ENCODE peak calls at places on chromosomes 12 and 14, in four cellular contexts. L is K562, K is HepG2, J is H1. V is an unnamed sample.
A peak's percentile ranks its signal among the peaks of the same experiment; 100 is the strongest.

GRCh38 chr12:122147514-122148290 is 26.3 kb downstream of the IL31 start:
- DNase-seq in L (no peak), J (no peak), K (no peak), V (no peak)

GRCh38 chr14:105387530-105387922 is 10.8 kb upstream of the TEX22 start:
- DNase-seq in K (no peak), L (no peak), J (no peak), V (no peak)

GRCh38 chr12:104680506-104680905 is 223.8 kb downstream of the CHST11 start:
- DNase-seq in J (no peak), L (no peak), K (no peak), V (no peak)

GRCh38 chr12:82972624-82973023 is 285.9 kb downstream of the TMTC2 start:
- DNase-seq in J (no peak), K (no peak), L (no peak), V (no peak)

GRCh38 chr12:121800694-121801600 is 2.9 kb upstream of the SETD1B start:
- DNase-seq in J (no peak), L (peak; percentile 62), K (no peak), V (no peak)

GRCh38 chr12:58139894-58140293 is 198.5 kb downstream of the ATP23 start:
- DNase-seq in J (no peak), K (no peak), L (no peak), V (no peak)

GRCh38 chr12:130716918-130717306 is 813 bp upstream of the RIMBP2 start:
- DNase-seq in K (no peak), J (no peak), L (no peak), V (peak; percentile 40)

GRCh38 chr14:99612065-99612736 is 8.2 kb upstream of the CCDC85C start:
- DNase-seq in K (no peak), J (no peak), L (no peak), V (no peak)

GRCh38 chr12:52603314-52603713 is 2.1 kb upstream of the KRT72 start:
- DNase-seq in K (no peak), J (no peak), L (no peak), V (no peak)

GRCh38 chr12:78584695-78585094 is 279.9 kb upstream of the SYT1 start:
- DNase-seq in K (peak; percentile 6), J (peak; percentile 49), L (no peak), V (no peak)

GRCh38 chr14:30553311-30553989 is 5.5 kb upstream of the G2E3 start:
- DNase-seq in L (no peak), K (no peak), J (no peak), V (no peak)

GRCh38 chr12:107492393-107493134 is 193.0 kb upstream of the PWP1 start:
- DNase-seq in L (no peak), J (no peak), K (peak; percentile 40), V (no peak)

GRCh38 chr12:96075560-96075959 is 40.2 kb upstream of the LTA4H start:
- DNase-seq in L (no peak), J (no peak), K (no peak), V (no peak)

GRCh38 chr12:112738531-112738930 is 53.0 kb upstream of the RPH3A start:
- DNase-seq in L (no peak), K (no peak), J (no peak), V (no peak)

GRCh38 chr14:70698288-70698687 is 56.6 kb downstream of the TTC9 start:
- DNase-seq in L (peak; percentile 33), J (no peak), K (peak; percentile 29), V (no peak)

GRCh38 chr12:120649442-120650248 is 9.2 kb downstream of the CABP1 start:
- DNase-seq in J (no peak), L (no peak), K (no peak), V (no peak)

GRCh38 chr12:111143216-111143756 is 222.9 kb upstream of the MYL2 start:
- DNase-seq in K (no peak), J (no peak), L (no peak), V (no peak)

GRCh38 chr12:52246720-52247621 is 13.9 kb downstream of the KRT7 start:
- DNase-seq in J (no peak), K (peak; percentile 82), L (no peak), V (no peak)

GRCh38 chr14:77124345-77125274 is 17.0 kb downstream of the ZDHHC22 start:
- DNase-seq in L (peak; percentile 71), J (no peak), K (no peak), V (no peak)

GRCh38 chr14:103008768-103009342 is 48.5 kb downstream of the CDC42BPB start:
- DNase-seq in L (no peak), J (no peak), K (no peak), V (no peak)
- TF ChIP-seq HDAC6 in L (no peak), J (no peak), K (no peak), V (no peak)

DNA sequence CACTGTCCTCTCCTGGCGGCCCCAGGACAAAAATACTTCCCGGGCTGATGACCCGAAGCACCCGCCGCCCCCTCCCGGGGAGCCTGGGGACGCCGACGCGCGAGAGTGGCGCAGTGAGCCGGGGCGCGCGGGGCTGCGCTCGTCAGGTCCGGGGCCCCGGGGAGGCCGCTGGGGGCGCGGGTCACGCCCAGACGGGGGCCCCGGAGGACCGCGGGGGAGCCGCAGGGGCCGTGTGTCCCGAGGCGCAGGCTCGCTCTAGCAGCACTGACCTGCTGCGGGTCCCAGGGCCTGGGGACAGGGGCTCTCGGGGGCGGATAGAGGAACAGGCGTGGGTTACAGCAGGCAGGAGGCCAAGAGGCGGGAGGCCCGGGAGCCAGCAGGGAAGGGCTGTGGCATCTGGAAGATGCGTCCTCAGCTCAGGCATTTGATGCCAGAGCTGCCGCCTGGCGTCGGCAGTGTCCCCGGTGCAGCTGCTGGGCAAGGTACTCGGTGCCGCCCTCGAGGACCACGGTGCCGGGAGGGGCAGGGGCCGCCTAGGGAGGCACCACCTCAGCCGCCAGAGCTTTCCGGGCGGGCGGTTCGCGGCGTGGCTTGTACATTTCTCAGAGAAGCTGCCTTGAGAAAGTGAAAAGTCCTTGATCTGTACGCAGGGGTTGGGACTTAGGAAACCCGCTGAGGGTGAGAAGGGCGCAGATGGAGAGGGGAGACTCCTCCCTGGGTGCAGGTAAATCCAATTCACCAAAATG is 1.2 kb downstream of the WNT5B start:
- DNase-seq in J (no peak), K (no peak), L (no peak), V (no peak)
- TF ChIP-seq HDAC6 in J (no peak), K (no peak), L (no peak), V (peak; percentile 66)

GRCh38 chr12:3076730-3077571 is at the start of gene TSPAN9:
- DNase-seq in J (no peak), L (peak; percentile 88), K (peak; percentile 37), V (no peak)

GRCh38 chr12:3071107-3071506 is 6.1 kb upstream of the TSPAN9 start:
- DNase-seq in K (peak; percentile 58), L (no peak), J (no peak), V (no peak)

GRCh38 chr12:3075315-3075714 is 1.9 kb upstream of the TSPAN9 start:
- DNase-seq in J (no peak), K (no peak), L (no peak), V (no peak)

GRCh38 chr12:3071710-3072109 is 5.5 kb upstream of the TSPAN9 start:
- DNase-seq in J (no peak), L (no peak), K (no peak), V (no peak)

DNA sequence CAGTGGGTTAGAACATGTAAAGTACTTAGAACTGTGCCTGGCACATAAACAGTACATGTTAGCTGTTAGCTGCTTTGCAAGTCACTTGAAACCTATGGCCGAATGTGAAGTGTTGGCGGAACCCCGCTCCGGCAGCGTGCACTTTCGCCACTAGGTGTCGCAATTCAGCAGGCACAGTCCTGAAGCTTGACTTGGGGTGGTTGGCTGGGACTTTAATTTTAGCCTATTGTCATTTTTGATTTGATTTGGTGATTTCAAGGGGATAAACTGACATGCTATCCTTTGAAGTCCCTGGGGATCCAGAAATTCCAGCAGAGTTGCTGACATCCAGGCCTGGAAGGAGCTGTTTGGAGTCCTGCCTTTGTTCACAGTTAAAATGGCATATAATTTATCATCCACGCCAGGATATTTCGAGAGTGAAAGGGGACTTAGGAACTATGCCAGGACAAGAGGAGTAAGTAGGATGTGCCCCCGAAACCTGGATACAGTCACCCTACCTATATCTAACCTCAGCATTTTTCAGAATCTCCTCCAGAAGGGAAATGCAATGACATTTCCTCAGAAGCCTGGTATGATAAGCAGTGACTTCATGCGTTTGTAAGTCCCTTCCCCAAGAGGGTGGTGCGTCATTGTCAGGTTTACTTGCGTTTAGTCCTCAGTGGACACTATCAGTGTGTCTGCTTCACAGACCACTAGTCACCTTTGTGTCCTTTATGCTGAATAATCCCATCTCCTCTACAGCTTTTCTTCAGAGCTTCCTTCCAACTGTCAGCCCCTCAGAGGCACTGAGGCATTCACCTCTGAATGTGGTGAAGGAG is 3.5 kb upstream of the TSPAN9 start:
- DNase-seq in L (peak; percentile 74), K (peak; percentile 71), J (peak; percentile 79), V (peak; percentile 37)
- TF ChIP-seq HDAC6 in L (no peak), K (no peak), J (no peak), V (no peak)

GRCh38 chr12:55631743-55632142 is 4.9 kb upstream of the OR10P1 start:
- DNase-seq in J (no peak), L (no peak), K (no peak), V (no peak)
- TF ChIP-seq HDAC6 in J (no peak), L (no peak), K (no peak), V (no peak)

DNA sequence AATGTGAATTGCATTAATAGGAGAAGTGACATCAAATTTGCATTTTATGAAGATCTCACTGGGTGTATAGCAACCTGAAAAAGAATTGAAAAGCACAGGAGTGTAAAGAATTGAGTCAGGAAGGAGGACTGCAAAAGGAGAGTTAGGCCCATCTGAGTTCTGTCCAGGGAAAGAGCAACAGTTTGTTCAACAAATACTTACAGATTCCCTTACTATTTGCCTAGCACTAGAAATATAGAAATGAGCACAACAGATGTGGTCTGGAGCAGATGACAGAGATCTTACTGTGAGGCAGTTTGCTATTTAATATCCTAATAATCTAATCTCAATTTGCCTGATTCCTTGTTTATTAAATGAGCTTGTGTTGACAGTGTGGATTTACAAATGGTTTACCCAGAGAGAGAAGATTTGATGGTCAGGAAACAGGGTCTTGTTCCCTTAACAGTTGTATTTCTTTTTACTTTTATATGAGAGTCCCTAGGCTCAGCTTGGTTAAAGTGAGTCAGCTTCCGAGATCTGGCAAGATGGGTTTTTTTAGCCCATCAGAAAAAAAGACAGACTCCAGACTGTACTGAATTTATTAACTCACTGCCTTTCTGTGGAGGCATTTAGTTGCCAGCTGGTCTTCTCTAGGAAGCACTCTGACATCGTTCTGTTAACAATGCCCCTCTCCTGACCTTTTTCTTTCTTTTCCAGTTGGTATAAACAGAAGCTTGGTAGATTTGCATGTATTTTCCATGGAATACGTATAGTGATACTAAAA is 229.7 kb downstream of the TTC6 start:
- DNase-seq in K (no peak), L (no peak), J (no peak), V (no peak)
- TF ChIP-seq HDAC6 in K (no peak), L (no peak), J (no peak), V (no peak)

DNA sequence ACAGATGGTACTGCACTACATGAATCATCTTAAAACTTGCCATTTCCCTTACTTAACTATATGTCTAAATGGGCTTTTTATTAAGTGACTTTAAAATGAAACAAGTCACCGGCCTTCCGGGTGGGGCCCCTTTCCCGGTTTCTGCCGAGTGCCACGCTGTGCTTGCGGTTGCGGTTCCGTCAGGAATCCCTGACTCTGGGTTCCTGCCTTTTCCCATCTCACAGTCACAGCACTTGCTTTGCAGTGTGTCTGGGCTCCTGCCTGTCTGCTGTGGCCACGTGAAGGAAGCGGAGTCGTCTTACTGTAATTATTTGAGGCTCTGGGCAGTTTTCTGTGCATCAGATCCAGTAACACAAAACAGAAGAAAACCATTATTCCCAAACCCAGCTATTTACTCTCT is 44.0 kb upstream of the FRMD6 start:
- DNase-seq in J (no peak), K (no peak), L (no peak), V (no peak)
- TF ChIP-seq HDAC6 in J (no peak), K (no peak), L (no peak), V (no peak)